ENCODE peak calls at places on chromosomes 16 and 17, in eight cellular contexts. C, X, R, J, T, I, E and A are unnamed samples.

GRCh38 chr17:596763-597644 is 117.6 kb downstream of the VPS53 start:
- DNase-seq in C (no peak), X (no peak), R (no peak), J (peak; percentile 22), T (no peak), I (peak; percentile 66), E (peak; percentile 95), A (no peak)

GRCh38 chr16:78271981-78272380 is 172.5 kb downstream of the WWOX start:
- DNase-seq in C (no peak), X (no peak), R (no peak), J (no peak), T (no peak), I (no peak), E (no peak), A (no peak)

GRCh38 chr16:30665830-30666190 is 7.6 kb downstream of the FBRS start:
- DNase-seq in C (no peak), X (no peak), R (no peak), J (no peak), T (no peak), I (peak; percentile 71), E (no peak), A (no peak)

GRCh38 chr17:80656590-80656989 is 112.0 kb downstream of the RPTOR start:
- DNase-seq in C (no peak), X (no peak), R (no peak), J (no peak), T (no peak), I (no peak), E (no peak), A (no peak)

GRCh38 chr17:77456271-77456950 is 315.6 kb downstream of the SEC14L1 start:
- DNase-seq in C (no peak), X (no peak), R (no peak), J (no peak), T (no peak), I (no peak), E (no peak), A (no peak)

GRCh38 chr16:49487746-49488145 is 114.1 kb downstream of the C16orf78 start:
- DNase-seq in C (no peak), X (no peak), R (no peak), J (no peak), T (no peak), I (no peak), E (no peak), A (no peak)

GRCh38 chr16:17350212-17350611 is 120.5 kb downstream of the XYLT1 start:
- DNase-seq in C (no peak), X (no peak), R (no peak), J (no peak), T (no peak), I (no peak), E (peak; percentile 69), A (no peak)

GRCh38 chr17:67845374-67845773 is 20.1 kb downstream of the BPTF start:
- DNase-seq in C (no peak), X (no peak), R (no peak), J (no peak), T (no peak), I (no peak), E (no peak), A (no peak)

GRCh38 chr17:61542027-61542426 is 49.0 kb downstream of the NACA2 start:
- DNase-seq in C (no peak), X (no peak), R (no peak), J (no peak), T (no peak), I (no peak), E (no peak), A (no peak)

GRCh38 chr17:41211845-41212466 is 14.5 kb upstream of the KRTAP9-2 start:
- DNase-seq in C (no peak), X (no peak), R (no peak), J (peak; percentile 12), T (peak; percentile 51), I (no peak), E (peak; percentile 40), A (no peak)

GRCh38 chr16:81431554-81432353 is 12.9 kb upstream of the CMIP start:
- DNase-seq in C (no peak), X (no peak), R (no peak), J (peak; percentile 73), T (no peak), I (peak; percentile 78), E (peak; percentile 85), A (peak; percentile 51)

GRCh38 chr17:78127240-78127887 is 1.2 kb downstream of the TMC6 start:
- DNase-seq in C (peak; percentile 68), X (peak; percentile 78), R (no peak), J (no peak), T (peak; percentile 79), I (peak; percentile 26), E (no peak), A (peak; percentile 68)

DNA sequence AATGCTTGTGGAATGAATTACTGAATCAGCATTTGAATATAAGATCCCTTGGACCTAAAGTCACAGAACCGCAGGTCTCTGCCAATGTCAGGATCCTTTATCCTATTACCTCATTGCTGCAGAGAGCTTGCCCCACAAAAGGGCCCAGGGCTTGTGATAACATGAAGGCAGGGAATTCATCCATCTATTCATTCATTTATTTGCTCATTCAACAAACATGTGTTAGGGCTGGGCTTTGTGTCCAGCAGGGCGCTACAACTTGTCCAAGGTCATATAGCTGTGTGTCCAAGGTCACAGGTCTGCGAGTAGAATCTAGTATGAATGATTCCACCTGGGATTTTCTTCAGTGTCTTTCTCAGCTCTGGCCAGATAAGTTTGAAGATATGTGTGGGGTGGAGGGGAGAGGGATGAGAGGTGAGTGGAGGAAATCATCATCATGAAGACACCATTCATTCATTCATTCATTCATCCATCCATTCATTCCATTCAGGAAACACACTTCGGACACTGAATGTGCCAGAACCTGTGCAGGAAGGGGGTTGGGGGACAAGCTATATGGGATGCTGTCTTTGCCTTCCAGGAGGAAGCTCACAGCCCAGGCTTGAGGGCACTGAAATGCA is 1.3 kb upstream of the UNC45B start:
- DNase-seq in C (no peak), X (no peak), R (no peak), J (no peak), T (no peak), I (no peak), E (no peak), A (no peak)
- H3K27me3 ChIP-seq in C (no peaks in the 10 kb centered on the region), X (no peaks in the 10 kb centered on the region), R (peaks cover 30% of the 10 kb centered on the region), J (no peaks in the 10 kb centered on the region), T (no peaks in the 10 kb centered on the region), I (no peaks in the 10 kb centered on the region), E (peaks cover 14% of the 10 kb centered on the region), A (no peaks in the 10 kb centered on the region)

DNA sequence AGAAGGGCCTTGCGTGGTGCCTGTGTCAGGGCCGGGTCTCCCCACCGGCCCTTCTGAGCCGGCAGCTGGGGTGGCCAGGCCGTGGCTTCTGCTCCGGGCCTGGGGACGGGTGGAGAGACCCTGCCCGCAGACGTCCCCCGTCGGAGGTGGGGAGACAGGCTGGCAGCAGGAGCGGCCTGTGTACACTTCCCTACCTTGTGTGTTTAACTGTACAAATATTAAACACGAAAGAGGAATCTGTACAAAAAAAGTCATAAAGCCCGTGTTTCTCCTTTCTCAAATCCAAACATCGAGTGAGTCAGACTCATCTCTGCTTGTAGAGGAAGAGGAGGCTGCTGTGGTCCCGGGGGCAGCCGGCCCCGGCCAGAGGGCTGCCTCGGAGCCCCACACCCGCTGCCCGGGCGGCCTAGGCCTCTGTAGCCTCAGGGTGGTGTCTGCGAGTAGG is 2.0 kb downstream of the CACNA1H start:
- DNase-seq in C (no peak), X (no peak), R (no peak), J (no peak), T (no peak), I (no peak), E (peak; percentile 32), A (no peak)
- H3K4me3 ChIP-seq in C (peak overlapping the region; percentile 22), X (no peak overlapping the region), R (no peak overlapping the region), J (no peak overlapping the region), T (no peak overlapping the region), I (no peak overlapping the region), E (no peak overlapping the region), A (no peak overlapping the region)

DNA sequence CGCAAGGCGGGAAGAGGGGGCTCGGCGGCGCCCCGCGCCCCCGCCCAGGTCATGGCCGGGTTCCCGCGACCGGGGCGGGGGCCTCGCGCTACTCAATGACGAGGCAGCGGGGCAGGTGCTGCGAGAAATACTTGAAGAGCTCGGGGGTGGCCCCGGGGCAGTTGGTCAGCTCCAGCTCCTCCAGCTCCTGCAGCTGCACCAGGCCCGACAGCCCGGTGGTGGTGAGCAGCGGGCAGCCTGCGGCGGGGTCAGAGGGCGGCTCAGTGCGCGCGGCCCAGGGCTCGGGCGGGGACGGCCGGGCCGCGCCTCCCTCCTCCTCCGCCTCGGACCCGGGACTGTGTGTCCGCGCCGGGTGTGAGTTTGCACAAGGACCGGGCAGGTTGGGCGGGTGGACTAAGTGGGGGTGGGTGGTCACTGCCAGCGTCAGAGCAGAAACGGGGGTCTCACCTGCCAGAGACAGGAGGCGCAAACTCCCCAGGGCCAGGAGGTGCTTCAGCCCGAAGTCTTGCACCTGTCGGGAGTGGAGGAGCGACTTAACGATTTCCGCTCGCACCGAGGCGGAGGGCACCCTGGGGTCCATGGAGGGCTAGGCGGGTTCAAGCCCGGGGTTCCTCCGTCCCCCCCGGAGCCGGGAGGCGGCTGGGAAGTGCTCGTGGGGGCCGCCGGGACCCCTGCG is 4.1 kb upstream of the WDR24 start:
- DNase-seq in C (no peak), X (no peak), R (no peak), J (no peak), T (no peak), I (no peak), E (no peak), A (no peak)
- H3K27me3 ChIP-seq in C (peaks cover 44% of the 10 kb centered on the region), X (no peaks in the 10 kb centered on the region), R (peaks cover 10% of the 10 kb centered on the region), J (peaks cover 64% of the 10 kb centered on the region), T (peaks cover 28% of the 10 kb centered on the region), I (peaks cover 84% of the 10 kb centered on the region), E (peaks cover 21% of the 10 kb centered on the region), A (peaks cover 27% of the 10 kb centered on the region)

GRCh38 chr17:44351464-44351863 is 6.4 kb downstream of the GRN start:
- DNase-seq in C (no peak), X (no peak), R (no peak), J (no peak), T (no peak), I (no peak), E (no peak), A (no peak)

GRCh38 chr17:44353656-44354331 is 8.7 kb downstream of the GRN start:
- DNase-seq in C (no peak), X (no peak), R (no peak), J (no peak), T (peak; percentile 58), I (peak; percentile 26), E (no peak), A (peak; percentile 54)

GRCh38 chr17:44354582-44355309 is 8.9 kb downstream of the FAM171A2 start:
- DNase-seq in C (no peak), X (peak; percentile 75), R (peak; percentile 72), J (no peak), T (peak; percentile 55), I (peak; percentile 37), E (no peak), A (peak; percentile 55)

GRCh38 chr17:44351961-44352921 is 7.1 kb downstream of the GRN start:
- DNase-seq in C (no peak), X (no peak), R (no peak), J (no peak), T (no peak), I (no peak), E (no peak), A (no peak)

DNA sequence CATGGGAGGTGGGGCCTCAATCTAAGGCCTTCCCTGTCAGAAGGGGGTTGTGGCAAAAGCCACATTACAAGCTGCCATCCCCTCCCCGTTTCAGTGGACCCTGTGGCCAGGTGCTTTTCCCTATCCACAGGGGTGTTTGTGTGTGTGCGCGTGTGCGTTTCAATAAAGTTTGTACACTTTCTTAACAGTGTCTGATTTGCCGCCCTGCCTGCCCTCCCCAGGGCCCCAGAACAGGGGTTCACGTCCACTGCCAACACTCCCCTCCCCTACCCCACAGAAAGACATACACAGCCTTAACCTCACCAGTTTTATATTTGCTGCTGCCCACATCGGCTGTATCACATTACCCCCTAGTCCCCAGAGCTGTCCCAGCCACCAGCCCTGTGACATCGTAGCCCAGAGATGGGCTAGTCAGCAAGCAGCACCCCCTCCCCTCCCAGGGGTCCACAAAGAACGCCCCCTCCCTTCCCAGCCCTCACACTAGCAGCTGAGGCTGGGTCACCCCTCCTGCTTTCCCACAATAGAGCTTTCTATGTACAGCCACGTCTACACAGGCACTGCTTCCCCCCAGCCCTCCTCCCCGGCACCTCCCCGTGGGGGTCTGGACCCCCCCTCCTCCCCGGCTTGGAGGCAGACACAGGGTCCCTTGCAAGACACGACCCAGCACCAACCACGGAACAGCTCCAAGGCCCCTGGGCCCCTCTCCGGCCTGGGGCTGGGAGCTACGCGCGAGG is 8.0 kb downstream of the GRN start:
- DNase-seq in C (no peak), X (no peak), R (no peak), J (no peak), T (no peak), I (no peak), E (no peak), A (no peak)
- H3K4me3 ChIP-seq in C (peak overlapping the region; percentile 75), X (no peak overlapping the region), R (peak overlapping the region; percentile 17), J (no peak overlapping the region), T (peak overlapping the region; percentile 41), I (peak overlapping the region; percentile 21), E (no peak overlapping the region), A (peak overlapping the region; percentile 46)